ENCODE peak calls at places on chromosome 18, in four cellular contexts. F is GM12891, L is HepG2, E is H1. W is an unnamed sample.
A peak's percentile ranks its signal among the peaks of the same experiment; 100 is the strongest.

GRCh38 chr18:25282922-25283703 is 68.9 kb downstream of the ZNF521 start:
- DNase-seq in E (no peak), F (no peak), L (no peak), W (no peak)

GRCh38 chr18:78814321-78814720 is 165.3 kb upstream of the SALL3 start:
- DNase-seq in L (peak; percentile 9), E (peak; percentile 7), F (no peak), W (no peak)

GRCh38 chr18:22493255-22493654 is 75.5 kb upstream of the CTAGE1 start:
- DNase-seq in F (no peak), E (no peak), L (no peak), W (no peak)

GRCh38 chr18:45690975-45691815 is 32.8 kb upstream of the SLC14A1 start:
- DNase-seq in E (peak; percentile 46), F (no peak), L (peak; percentile 46), W (no peak)

GRCh38 chr18:55833543-55833942 is 245.6 kb upstream of the TCF4 start:
- DNase-seq in L (no peak), E (no peak), F (no peak), W (no peak)

GRCh38 chr18:38611036-38611964 is 1045.7 kb upstream of the CELF4 start:
- DNase-seq in E (no peak), L (no peak), F (no peak), W (no peak)

GRCh38 chr18:23071285-23071684 is 64.0 kb upstream of the CABLES1 start:
- DNase-seq in F (peak; percentile 60), L (no peak), E (no peak), W (peak; percentile 41)

GRCh38 chr18:79511671-79512301 is 116.1 kb downstream of the NFATC1 start:
- DNase-seq in E (no peak), F (no peak), L (no peak), W (no peak)

GRCh38 chr18:47968721-47969120 is 38.3 kb upstream of the SMAD2 start:
- DNase-seq in E (no peak), F (no peak), L (no peak), W (no peak)

GRCh38 chr18:45151645-45152044 is 463.6 kb upstream of the SLC14A2 start:
- DNase-seq in F (no peak), L (no peak), E (no peak), W (no peak)

GRCh38 chr18:46337206-46337710 is 233.1 kb downstream of the HAUS1 start:
- DNase-seq in F (no peak), L (no peak), E (no peak), W (no peak)

GRCh38 chr18:23191952-23192662 is 56.8 kb downstream of the CABLES1 start:
- DNase-seq in E (no peak), F (no peak), L (no peak), W (no peak)

GRCh38 chr18:52617931-52618330 is 277.9 kb downstream of the DCC start:
- DNase-seq in E (no peak), F (no peak), L (no peak), W (no peak)

GRCh38 chr18:40469851-40470250 is 1485.2 kb upstream of the PIK3C3 start:
- DNase-seq in E (no peak), L (no peak), F (no peak), W (no peak)

GRCh38 chr18:65091737-65092329 is 659.0 kb upstream of the CDH7 start:
- DNase-seq in L (peak; percentile 14), E (peak; percentile 13), F (no peak), W (no peak)

GRCh38 chr18:57435851-57436192 is 648 bp downstream of the ONECUT2 start:
- DNase-seq in L (no peak), F (no peak), E (no peak), W (no peak)

GRCh38 chr18:48996901-48997463 is 46.2 kb upstream of the SMAD7 start:
- DNase-seq in L (peak; percentile 47), F (no peak), E (no peak), W (no peak)

GRCh38 chr18:41906528-41907256 is 48.3 kb upstream of the PIK3C3 start:
- DNase-seq in L (peak; percentile 13), E (no peak), F (peak; percentile 32), W (peak; percentile 11)

GRCh38 chr18:21162786-21163185 is 51.2 kb upstream of the ROCK1 start:
- DNase-seq in L (no peak), E (no peak), F (no peak), W (no peak)

GRCh38 chr18:21703241-21703820 is 1.2 kb downstream of the ABHD3 start:
- DNase-seq in F (no peak), E (no peak), L (no peak), W (peak; percentile 25)

GRCh38 chr18:2572144-2572682 is 856 bp downstream of the NDC80 start:
- DNase-seq in E (no peak), L (no peak), F (no peak), W (no peak)

GRCh38 chr18:40534748-40535147 is 1420.3 kb upstream of the PIK3C3 start:
- DNase-seq in L (no peak), F (no peak), E (no peak), W (no peak)

GRCh38 chr18:54910161-54910919 is 48.9 kb downstream of the CCDC68 start:
- DNase-seq in L (no peak), F (no peak), E (no peak), W (no peak)

GRCh38 chr18:69677595-69677994 is 270.1 kb downstream of the CD226 start:
- DNase-seq in E (no peak), L (no peak), F (no peak), W (no peak)

GRCh38 chr18:8616026-8616401 is 6.8 kb downstream of the RAB12 start:
- DNase-seq in F (no peak), E (no peak), L (peak; percentile 35), W (no peak)

GRCh38 chr18:74497778-74498177 is 1.6 kb downstream of the CNDP2 start:
- DNase-seq in E (no peak), L (no peak), F (no peak), W (no peak)

GRCh38 chr18:74496508-74497307 is 545 bp downstream of the CNDP2 start:
- DNase-seq in E (no peak), L (peak; percentile 65), F (no peak), W (no peak)

GRCh38 chr18:74497308-74497640 is 1.1 kb downstream of the CNDP2 start:
- DNase-seq in E (no peak), F (no peak), L (peak; percentile 7), W (no peak)

GRCh38 chr18:74499633-74500032 is 3.5 kb downstream of the CNDP2 start:
- DNase-seq in E (no peak), F (peak; percentile 59), L (no peak), W (no peak)

DNA sequence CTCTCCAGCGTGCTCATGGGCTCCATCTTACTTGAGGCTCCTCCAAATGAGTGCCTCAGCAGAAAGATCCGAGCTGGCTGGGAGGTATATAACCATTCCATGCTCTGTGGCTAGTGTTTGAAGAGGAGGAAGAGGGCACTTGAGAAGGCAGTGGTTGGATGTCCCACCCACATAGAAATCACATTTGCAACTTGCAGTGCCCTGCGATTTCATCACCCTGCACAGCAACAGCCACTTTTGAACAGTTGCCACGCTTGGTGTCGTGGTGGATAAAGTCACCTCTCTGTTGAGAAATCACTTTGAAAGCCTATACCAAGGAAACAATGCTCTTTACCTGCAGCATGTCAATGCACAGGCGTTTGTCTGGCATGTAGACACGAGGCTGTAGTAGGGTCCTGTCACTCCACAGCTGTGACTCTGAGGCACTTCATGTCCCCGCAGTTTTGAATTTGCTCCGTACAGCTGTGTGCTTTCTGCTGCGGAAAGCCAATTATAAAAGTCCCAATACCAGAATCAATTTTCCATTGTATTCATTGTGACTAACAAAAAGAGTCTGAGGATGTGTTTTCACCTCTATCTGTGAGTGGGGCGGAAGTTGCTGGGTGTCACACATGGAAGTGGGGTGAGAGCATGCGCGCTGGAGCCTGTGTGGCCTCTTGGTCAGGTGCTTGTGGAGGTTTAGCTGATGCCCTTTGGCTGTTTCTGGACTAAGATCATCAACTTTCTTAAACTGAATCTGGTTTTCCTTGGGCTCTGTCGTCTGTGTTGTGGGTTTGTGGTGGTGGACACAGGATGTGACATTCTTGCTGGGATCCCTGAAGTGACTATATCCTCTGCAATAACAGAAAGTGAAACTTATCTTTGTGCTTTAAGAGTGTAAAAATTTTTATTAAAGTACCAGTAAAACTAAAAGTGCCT is 2.8 kb downstream of the CNDP2 start:
- DNase-seq in F (peak; percentile 58), E (no peak), L (no peak), W (no peak)
- TF ChIP-seq POLR2A in F (no peak), E (no peak), L (peak; percentile 25), W (peak; percentile 38)

DNA sequence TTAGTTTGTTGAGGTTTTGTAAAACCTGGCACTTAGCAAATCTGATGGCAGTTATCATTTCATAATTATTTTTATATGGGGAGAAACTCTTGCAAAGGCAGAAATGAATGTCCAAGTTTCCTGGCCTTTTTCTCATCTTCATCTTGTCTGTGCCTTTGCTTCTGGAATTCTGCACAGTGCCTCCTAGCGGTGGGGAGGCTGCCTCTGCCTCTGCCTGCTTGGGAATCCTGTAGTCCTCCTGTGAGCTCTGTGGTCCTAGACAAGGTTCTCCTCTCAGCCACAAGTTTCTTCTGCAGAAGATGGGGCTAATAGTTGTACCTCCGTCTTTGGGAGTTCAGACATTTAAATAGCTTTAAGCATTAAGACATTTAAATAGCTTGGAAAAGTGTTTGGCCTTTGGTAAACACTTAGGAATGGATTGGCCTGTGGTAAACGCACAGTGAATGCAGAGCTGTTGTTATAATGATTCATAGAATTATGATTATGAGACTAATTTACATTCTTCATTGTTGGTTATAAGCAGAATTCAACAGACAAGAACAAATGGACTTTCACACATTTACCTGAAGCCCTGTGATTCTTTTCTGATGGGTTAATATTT is 101.2 kb downstream of the ZNF236 start:
- DNase-seq in L (peak; percentile 30), F (no peak), E (peak; percentile 15), W (no peak)
- TF ChIP-seq TAF1 in L (no peak), F (no peak), E (no peak), W (no peak)

DNA sequence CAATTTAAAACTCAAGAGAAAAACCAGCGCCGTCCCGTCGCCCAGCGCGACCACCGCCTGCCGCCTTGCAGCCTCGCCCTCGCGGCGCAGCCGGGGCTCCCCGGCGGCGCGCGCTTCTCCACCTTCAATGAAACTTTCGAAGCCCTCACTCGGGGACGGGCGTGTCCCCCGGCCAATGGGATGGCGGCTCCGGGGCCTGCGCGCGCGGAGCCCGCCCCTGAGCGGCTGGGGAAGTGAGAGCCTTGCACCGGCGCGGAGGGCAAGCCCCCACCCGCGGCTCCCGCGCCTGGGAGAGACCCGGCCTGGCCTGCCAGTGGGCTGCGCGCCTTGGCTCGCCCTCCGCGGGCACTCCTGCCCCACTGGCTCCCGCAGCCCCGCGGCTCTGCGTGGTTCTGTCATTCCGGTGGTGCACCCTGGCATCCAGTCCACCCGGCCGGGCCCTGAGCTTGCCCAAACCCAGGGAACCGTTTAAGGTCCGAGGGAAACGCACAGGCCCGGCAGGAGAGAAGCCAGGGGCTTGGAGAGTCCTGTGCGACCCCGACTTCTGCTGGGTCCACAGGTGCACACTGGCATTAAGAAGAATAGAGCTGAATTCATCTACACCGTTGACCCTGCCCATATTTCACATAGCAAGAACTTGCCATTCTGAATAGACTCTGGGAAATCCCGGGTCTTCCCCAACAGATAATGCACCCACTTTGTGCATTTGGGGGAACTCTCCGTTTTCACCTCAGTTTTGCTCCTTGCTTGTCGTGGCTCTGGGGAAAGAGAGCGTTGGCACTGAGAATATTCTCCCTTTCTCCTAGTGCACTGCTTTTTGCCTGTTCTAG is at the start of gene PIEZO2:
- DNase-seq in E (no peak), L (peak; percentile 68), F (peak; percentile 96), W (peak; percentile 83)
- TF ChIP-seq POLR2AphosphoS5 in E (no peak), L (no peak), F (peak; percentile 76), W (no peak)

GRCh38 chr18:63366991-63367240 is at the start of gene KDSR:
- DNase-seq in F (no peak), L (no peak), E (no peak), W (no peak)

GRCh38 chr18:63368611-63369010 is 1.6 kb upstream of the KDSR start:
- DNase-seq in F (no peak), L (no peak), E (no peak), W (no peak)

GRCh38 chr18:63365909-63366269 is 1.1 kb downstream of the KDSR start:
- DNase-seq in F (peak; percentile 2), L (no peak), E (no peak), W (no peak)

GRCh38 chr18:63367241-63367953 is 391 bp upstream of the KDSR start:
- DNase-seq in E (peak; percentile 83), F (peak; percentile 75), L (peak; percentile 94), W (peak; percentile 77)

GRCh38 chr18:63366270-63366990 is 576 bp downstream of the KDSR start:
- DNase-seq in F (peak; percentile 46), L (peak; percentile 64), E (peak; percentile 34), W (peak; percentile 49)
- TF ChIP-seq POLR2A in F (no peak), L (peak; percentile 29), E (no peak), W (no peak)